ENCODE peak calls at places on chromosomes 5 and 9, in nine cellular contexts. One of them, this sample, is unnamed.
A peak's percentile ranks its signal among the peaks of the same experiment; 100 is the strongest.

GRCh38 chr5:132915681-132916080 is 42.2 kb downstream of the LEAP2 start:
- DNase-seq in activated T-cell treated with anti-CD3 and anti-CD28 coated beads, Interleukin-2, amount 50 U/mL, for 4 hours: no peak
- DNase-seq in HCEC 1CT: peak; percentile 34
- DNase-seq in CD4-positive, alpha-beta T cell: no peak
- DNase-seq in naive B cell: no peak
- DNase-seq in left lobe of liver: no peak
- DNase-seq in sciatic nerve: no peak
- DNase-seq in mesenteric fat pad: no peak
- DNase-seq in GM04504: no peak
- DNase-seq in this sample: no peak

GRCh38 chr9:37639874-37640273 is 10.9 kb upstream of the FRMPD1 start:
- DNase-seq in activated T-cell treated with anti-CD3 and anti-CD28 coated beads, Interleukin-2, amount 50 U/mL, for 4 hours: no peak
- DNase-seq in HCEC 1CT: no peak
- DNase-seq in CD4-positive, alpha-beta T cell: no peak
- DNase-seq in naive B cell: no peak
- DNase-seq in left lobe of liver: no peak
- DNase-seq in sciatic nerve: no peak
- DNase-seq in mesenteric fat pad: no peak
- DNase-seq in GM04504: no peak
- DNase-seq in this sample: no peak

GRCh38 chr9:37415011-37415719 is 7.3 kb upstream of the GRHPR start:
- DNase-seq in activated T-cell treated with anti-CD3 and anti-CD28 coated beads, Interleukin-2, amount 50 U/mL, for 4 hours: peak; percentile 72
- DNase-seq in HCEC 1CT: peak; percentile 67
- DNase-seq in CD4-positive, alpha-beta T cell: peak; percentile 70
- DNase-seq in naive B cell: peak; percentile 74
- DNase-seq in left lobe of liver: peak; percentile 86
- DNase-seq in sciatic nerve: peak; percentile 79
- DNase-seq in mesenteric fat pad: no peak
- DNase-seq in GM04504: no peak
- DNase-seq in this sample: peak; percentile 74

GRCh38 chr5:138789771-138790242 is 36.6 kb downstream of the CTNNA1 start:
- DNase-seq in activated T-cell treated with anti-CD3 and anti-CD28 coated beads, Interleukin-2, amount 50 U/mL, for 4 hours: no peak
- DNase-seq in HCEC 1CT: peak; percentile 46
- DNase-seq in CD4-positive, alpha-beta T cell: no peak
- DNase-seq in naive B cell: peak; percentile 6
- DNase-seq in left lobe of liver: no peak
- DNase-seq in sciatic nerve: no peak
- DNase-seq in mesenteric fat pad: no peak
- DNase-seq in GM04504: no peak
- DNase-seq in this sample: no peak

GRCh38 chr9:85322592-85322991 is 419.2 kb downstream of the AGTPBP1 start:
- DNase-seq in activated T-cell treated with anti-CD3 and anti-CD28 coated beads, Interleukin-2, amount 50 U/mL, for 4 hours: no peak
- DNase-seq in HCEC 1CT: no peak
- DNase-seq in CD4-positive, alpha-beta T cell: no peak
- DNase-seq in naive B cell: no peak
- DNase-seq in left lobe of liver: no peak
- DNase-seq in sciatic nerve: no peak
- DNase-seq in mesenteric fat pad: no peak
- DNase-seq in GM04504: no peak
- DNase-seq in this sample: no peak

GRCh38 chr9:95057121-95057520 is 260.4 kb downstream of the FANCC start:
- DNase-seq in activated T-cell treated with anti-CD3 and anti-CD28 coated beads, Interleukin-2, amount 50 U/mL, for 4 hours: no peak
- DNase-seq in HCEC 1CT: peak; percentile 12
- DNase-seq in CD4-positive, alpha-beta T cell: no peak
- DNase-seq in naive B cell: no peak
- DNase-seq in left lobe of liver: no peak
- DNase-seq in sciatic nerve: no peak
- DNase-seq in mesenteric fat pad: no peak
- DNase-seq in GM04504: no peak
- DNase-seq in this sample: no peak

GRCh38 chr9:105447386-105447813 is 434 bp upstream of the FSD1L start:
- DNase-seq in activated T-cell treated with anti-CD3 and anti-CD28 coated beads, Interleukin-2, amount 50 U/mL, for 4 hours: no peak
- DNase-seq in HCEC 1CT: no peak
- DNase-seq in CD4-positive, alpha-beta T cell: no peak
- DNase-seq in naive B cell: no peak
- DNase-seq in left lobe of liver: no peak
- DNase-seq in sciatic nerve: no peak
- DNase-seq in mesenteric fat pad: no peak
- DNase-seq in GM04504: no peak
- DNase-seq in this sample: no peak

GRCh38 chr9:136308262-136309053 is 4.6 kb upstream of the CCDC187 start:
- DNase-seq in activated T-cell treated with anti-CD3 and anti-CD28 coated beads, Interleukin-2, amount 50 U/mL, for 4 hours: no peak
- DNase-seq in HCEC 1CT: no peak
- DNase-seq in CD4-positive, alpha-beta T cell: no peak
- DNase-seq in naive B cell: no peak
- DNase-seq in left lobe of liver: no peak
- DNase-seq in sciatic nerve: no peak
- DNase-seq in mesenteric fat pad: no peak
- DNase-seq in GM04504: no peak
- DNase-seq in this sample: no peak

GRCh38 chr9:87859137-87859536 is 23.5 kb upstream of the SPATA31E1 start:
- DNase-seq in activated T-cell treated with anti-CD3 and anti-CD28 coated beads, Interleukin-2, amount 50 U/mL, for 4 hours: no peak
- DNase-seq in HCEC 1CT: no peak
- DNase-seq in CD4-positive, alpha-beta T cell: no peak
- DNase-seq in naive B cell: no peak
- DNase-seq in left lobe of liver: peak; percentile 30
- DNase-seq in sciatic nerve: no peak
- DNase-seq in mesenteric fat pad: no peak
- DNase-seq in GM04504: no peak
- DNase-seq in this sample: no peak

GRCh38 chr9:34046784-34047379 is 1.8 kb downstream of the UBAP2 start:
- DNase-seq in activated T-cell treated with anti-CD3 and anti-CD28 coated beads, Interleukin-2, amount 50 U/mL, for 4 hours: no peak
- DNase-seq in HCEC 1CT: no peak
- DNase-seq in CD4-positive, alpha-beta T cell: no peak
- DNase-seq in naive B cell: no peak
- DNase-seq in left lobe of liver: no peak
- DNase-seq in sciatic nerve: no peak
- DNase-seq in mesenteric fat pad: no peak
- DNase-seq in GM04504: no peak
- DNase-seq in this sample: no peak

GRCh38 chr5:8842906-8843590 is 702.8 kb downstream of the SEMA5A start:
- DNase-seq in activated T-cell treated with anti-CD3 and anti-CD28 coated beads, Interleukin-2, amount 50 U/mL, for 4 hours: no peak
- DNase-seq in HCEC 1CT: peak; percentile 75
- DNase-seq in CD4-positive, alpha-beta T cell: no peak
- DNase-seq in naive B cell: no peak
- DNase-seq in left lobe of liver: no peak
- DNase-seq in sciatic nerve: peak; percentile 65
- DNase-seq in mesenteric fat pad: no peak
- DNase-seq in GM04504: no peak
- DNase-seq in this sample: no peak

This sample was measured in activated gamma-delta T cell treated with Interleukin-2 at 50 U/mL for 16 hours.